ENCODE peak calls at places on chromosomes 7 and 10, in six cellular contexts. L is IMR-90, W is A673, Y is AG04449, F is choroid plexus epithelial cell, O is cardiac fibroblast. E is an unnamed sample.

GRCh38 chr7:63925626-63926460 is 72.8 kb upstream of the ZNF722 start:
- DNase-seq in W (peak), L (no peak), Y (no peak), O (peak), F (peak), E (peak)

GRCh38 chr10:93080350-93081046 is 6.8 kb downstream of the CYP26A1 start:
- DNase-seq in L (peak), F (peak), Y (no peak), W (peak), O (peak), E (peak)

GRCh38 chr10:71648595-71649320 is 70.8 kb downstream of the C10orf105 start:
- DNase-seq in L (no peak), F (no peak), W (no peak), Y (no peak), O (no peak), E (no peak)

GRCh38 chr10:29119374-29119773 is 169.5 kb upstream of the LYZL1 start:
- DNase-seq in W (peak), L (peak), Y (no peak), F (peak), O (peak), E (peak)

GRCh38 chr10:71045936-71046335 is 157.6 kb upstream of the PCBD1 start:
- DNase-seq in O (no peak), Y (no peak), L (no peak), W (no peak), F (no peak), E (no peak)

GRCh38 chr7:40329601-40330153 is 194.9 kb downstream of the SUGCT start:
- DNase-seq in O (peak), F (peak), L (peak), W (peak), Y (no peak), E (peak)

GRCh38 chr7:19530261-19530660 is 178.6 kb downstream of the POLR1F start:
- DNase-seq in O (no peak), F (no peak), L (no peak), Y (no peak), W (no peak), E (no peak)

GRCh38 chr7:150983893-150984368 is 5.8 kb upstream of the KCNH2 start:
- DNase-seq in Y (no peak), F (peak), W (peak), O (peak), L (peak), E (no peak)

GRCh38 chr10:18659784-18660561 is 742 bp downstream of the ARL5B start:
- DNase-seq in W (peak), F (peak), O (peak), Y (no peak), L (peak), E (peak)

GRCh38 chr7:155685070-155685790 is 40.8 kb downstream of the RBM33 start:
- DNase-seq in O (no peak), Y (no peak), W (no peak), F (peak), L (no peak), E (no peak)

GRCh38 chr7:22771194-22771593 is 44.2 kb downstream of the IL6 start:
- DNase-seq in F (no peak), O (no peak), Y (no peak), W (no peak), L (no peak), E (no peak)

GRCh38 chr7:142870147-142870559 is 15.3 kb downstream of the EPHB6 start:
- DNase-seq in W (no peak), O (no peak), Y (no peak), L (no peak), F (no peak), E (no peak)

GRCh38 chr7:21092923-21093702 is 306.4 kb upstream of the SP8 start:
- DNase-seq in W (no peak), F (no peak), Y (no peak), O (no peak), L (no peak), E (no peak)

GRCh38 chr10:93461807-93462178 is 20.3 kb downstream of the MYOF start:
- DNase-seq in L (peak), O (peak), F (peak), W (no peak), Y (no peak), E (peak)

GRCh38 chr10:77873558-77874380 is 52.8 kb downstream of the DLG5 start:
- DNase-seq in L (peak), O (peak), Y (peak), F (peak), W (peak), E (peak)

GRCh38 chr10:8042864-8043568 is 11.5 kb upstream of the GATA3 start:
- DNase-seq in O (no peak), L (no peak), F (no peak), W (no peak), Y (no peak), E (no peak)

GRCh38 chr7:158270106-158270775 is 317.4 kb downstream of the PTPRN2 start:
- DNase-seq in W (no peak), F (no peak), Y (no peak), O (no peak), L (no peak), E (no peak)

GRCh38 chr7:98330926-98331529 is 49.5 kb downstream of the BRI3 start:
- DNase-seq in O (no peak), F (no peak), W (no peak), L (no peak), Y (no peak), E (no peak)

GRCh38 chr10:12420530-12421117 is 71.3 kb downstream of the CAMK1D start:
- DNase-seq in W (no peak), F (no peak), L (no peak), Y (no peak), O (no peak), E (no peak)

GRCh38 chr10:4498763-4499251 is 327.2 kb upstream of the AKR1E2 start:
- DNase-seq in Y (peak), L (peak), W (peak), O (peak), F (peak), E (peak)

GRCh38 chr7:70104243-70104642 is 506.0 kb downstream of the AUTS2 start:
- DNase-seq in Y (no peak), O (no peak), F (no peak), L (no peak), W (peak), E (peak)

GRCh38 chr10:124016795-124017375 is 76.5 kb downstream of the CHST15 start:
- DNase-seq in Y (no peak), O (no peak), L (no peak), W (no peak), F (no peak), E (no peak)

GRCh38 chr10:102460836-102461186 is 9.5 kb upstream of the C10orf95 start:
- DNase-seq in W (no peak), L (no peak), Y (no peak), F (no peak), O (no peak), E (no peak)

GRCh38 chr7:130387628-130388403 is 7.5 kb downstream of the CPA1 start:
- DNase-seq in F (peak), L (peak), Y (peak), O (no peak), W (no peak), E (peak)

GRCh38 chr10:86536294-86536861 is 14.8 kb upstream of the WAPL start:
- DNase-seq in L (no peak), Y (no peak), F (no peak), O (no peak), W (no peak), E (no peak)

GRCh38 chr10:52984169-52984568 is 211.6 kb upstream of the MBL2 start:
- DNase-seq in L (peak), W (no peak), O (no peak), F (peak), Y (no peak), E (no peak)

GRCh38 chr7:93544686-93545085 is 29.8 kb downstream of the CALCR start:
- DNase-seq in L (no peak), F (peak), W (no peak), Y (no peak), O (no peak), E (no peak)

GRCh38 chr7:147519062-147519461 is 1071.5 kb upstream of the C7orf33 start:
- DNase-seq in Y (no peak), W (no peak), O (no peak), F (peak), L (no peak), E (no peak)

GRCh38 chr7:14235056-14235455 is 245.6 kb upstream of the ETV1 start:
- DNase-seq in L (no peak), Y (no peak), F (no peak), O (no peak), W (no peak), E (no peak)

GRCh38 chr7:129385116-129385515 is 49.1 kb upstream of the STRIP2 start:
- DNase-seq in W (no peak), L (peak), O (no peak), F (peak), Y (no peak), E (no peak)

GRCh38 chr10:122052702-122053101 is 63.7 kb downstream of the TACC2 start:
- DNase-seq in F (no peak), Y (no peak), L (peak), O (peak), W (no peak), E (peak)

GRCh38 chr10:114541081-114541833 is 116.8 kb downstream of the ABLIM1 start:
- DNase-seq in F (peak), Y (no peak), W (no peak), O (peak), L (peak), E (peak)

GRCh38 chr7:142487124-142487523 is 229.3 kb upstream of the PRSS58 start:
- DNase-seq in O (no peak), Y (no peak), L (no peak), F (no peak), W (no peak), E (no peak)

GRCh38 chr10:109183366-109183765 is 739.9 kb downstream of the XPNPEP1 start:
- DNase-seq in W (no peak), L (peak), Y (no peak), O (peak), F (no peak), E (peak)

GRCh38 chr10:89327803-89328441 is at the start of gene IFIT3:
- DNase-seq in Y (peak), F (peak), O (peak), W (peak), L (peak), E (peak)

GRCh38 chr10:132319853-132320669 is 11.9 kb upstream of the LRRC27 start:
- DNase-seq in W (peak), L (peak), F (peak), Y (peak), O (peak), E (peak)

GRCh38 chr7:65971021-65971420 is 11.0 kb downstream of the GUSB start:
- DNase-seq in Y (no peak), O (no peak), F (no peak), W (no peak), L (no peak), E (no peak)

GRCh38 chr7:65975814-65976445 is 6.1 kb downstream of the GUSB start:
- DNase-seq in F (no peak), O (no peak), W (no peak), Y (no peak), L (no peak), E (no peak)

GRCh38 chr7:65974876-65975275 is 7.1 kb downstream of the GUSB start:
- DNase-seq in L (no peak), W (no peak), Y (no peak), F (no peak), O (no peak), E (no peak)

GRCh38 chr7:65974191-65974801 is 7.7 kb downstream of the GUSB start:
- DNase-seq in W (no peak), L (no peak), O (no peak), F (no peak), Y (no peak), E (no peak)

DNA sequence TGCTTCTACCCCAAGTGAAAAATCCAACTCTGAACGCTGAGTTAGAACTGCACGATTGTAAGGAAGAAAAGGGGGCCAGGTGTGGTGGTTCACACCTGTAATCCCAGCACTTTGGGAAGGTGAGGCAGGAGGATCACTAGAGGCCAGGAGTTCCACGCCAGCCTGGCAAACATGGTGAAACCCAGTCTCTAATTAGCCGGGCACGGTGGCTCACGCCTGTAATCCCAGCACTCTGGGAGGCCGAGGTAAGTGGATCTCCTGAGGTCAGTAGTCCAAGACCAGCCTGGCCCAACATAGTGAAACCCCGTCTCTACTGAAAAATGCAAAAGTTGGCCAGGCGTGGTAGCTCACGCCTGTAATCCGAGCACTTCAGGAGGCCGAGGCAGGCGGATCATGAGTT is 9.0 kb downstream of the GUSB start:
- DNase-seq in O (no peak), F (no peak), W (no peak), L (no peak), Y (no peak), E (no peak)
- TF ChIP-seq CTCF in O (no peak), F (no peak), W (no peak), L (no peak), Y (no peak), E (no peak)

GRCh38 chr7:99499356-99499712 is 747 bp downstream of the ZNF394 start:
- DNase-seq in O (peak), L (no peak), F (no peak), Y (no peak), W (no peak), E (peak)

GRCh38 chr7:99500637-99501009 is 542 bp upstream of the ZNF394 start:
- DNase-seq in O (no peak), L (no peak), Y (no peak), F (no peak), W (no peak), E (no peak)

GRCh38 chr7:99498546-99498944 is 1.5 kb downstream of the ZNF394 start:
- DNase-seq in L (no peak), W (no peak), Y (no peak), O (no peak), F (no peak), E (no peak)

GRCh38 chr7:99499713-99500636 is at the start of gene ZNF394:
- DNase-seq in Y (peak), W (peak), F (peak), O (peak), L (peak), E (peak)

GRCh38 chr7:99497771-99498545 is 2.1 kb downstream of the ZNF394 start:
- DNase-seq in F (no peak), Y (no peak), W (no peak), L (no peak), O (no peak), E (no peak)
- H3K4me3 ChIP-seq in F (peak), Y (peak), W (peak), L (peak), O (peak), E (peak)

DNA sequence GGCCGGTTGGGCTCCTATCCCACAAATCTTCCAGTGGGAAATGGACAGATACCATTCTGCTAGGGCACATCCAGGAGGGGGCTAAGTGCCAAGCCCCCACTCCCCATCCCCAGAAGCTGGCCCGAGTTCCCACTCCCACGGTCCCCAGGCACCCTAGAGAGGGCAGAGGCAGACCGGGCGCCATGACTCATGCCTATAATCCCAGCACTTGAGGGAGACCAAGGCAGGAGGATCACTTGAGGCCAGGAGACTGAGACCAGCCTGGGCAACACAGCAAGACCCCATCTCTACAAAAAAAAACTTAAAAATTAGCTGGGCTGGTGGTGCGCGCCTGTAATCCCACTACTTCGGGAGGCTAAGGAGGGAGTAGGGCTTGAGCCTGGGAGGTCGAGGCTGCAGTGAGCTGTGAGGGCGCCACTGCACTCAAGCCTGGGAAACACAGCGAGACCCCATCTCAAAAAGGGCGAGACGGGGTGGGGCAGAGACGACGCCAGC is 870 bp downstream of the GNA12 start:
- DNase-seq in F (no peak), L (no peak), O (no peak), W (no peak), Y (no peak), E (peak)
- TF ChIP-seq CTCF in F (no peak), L (no peak), O (no peak), W (no peak), Y (no peak), E (no peak)

DNA sequence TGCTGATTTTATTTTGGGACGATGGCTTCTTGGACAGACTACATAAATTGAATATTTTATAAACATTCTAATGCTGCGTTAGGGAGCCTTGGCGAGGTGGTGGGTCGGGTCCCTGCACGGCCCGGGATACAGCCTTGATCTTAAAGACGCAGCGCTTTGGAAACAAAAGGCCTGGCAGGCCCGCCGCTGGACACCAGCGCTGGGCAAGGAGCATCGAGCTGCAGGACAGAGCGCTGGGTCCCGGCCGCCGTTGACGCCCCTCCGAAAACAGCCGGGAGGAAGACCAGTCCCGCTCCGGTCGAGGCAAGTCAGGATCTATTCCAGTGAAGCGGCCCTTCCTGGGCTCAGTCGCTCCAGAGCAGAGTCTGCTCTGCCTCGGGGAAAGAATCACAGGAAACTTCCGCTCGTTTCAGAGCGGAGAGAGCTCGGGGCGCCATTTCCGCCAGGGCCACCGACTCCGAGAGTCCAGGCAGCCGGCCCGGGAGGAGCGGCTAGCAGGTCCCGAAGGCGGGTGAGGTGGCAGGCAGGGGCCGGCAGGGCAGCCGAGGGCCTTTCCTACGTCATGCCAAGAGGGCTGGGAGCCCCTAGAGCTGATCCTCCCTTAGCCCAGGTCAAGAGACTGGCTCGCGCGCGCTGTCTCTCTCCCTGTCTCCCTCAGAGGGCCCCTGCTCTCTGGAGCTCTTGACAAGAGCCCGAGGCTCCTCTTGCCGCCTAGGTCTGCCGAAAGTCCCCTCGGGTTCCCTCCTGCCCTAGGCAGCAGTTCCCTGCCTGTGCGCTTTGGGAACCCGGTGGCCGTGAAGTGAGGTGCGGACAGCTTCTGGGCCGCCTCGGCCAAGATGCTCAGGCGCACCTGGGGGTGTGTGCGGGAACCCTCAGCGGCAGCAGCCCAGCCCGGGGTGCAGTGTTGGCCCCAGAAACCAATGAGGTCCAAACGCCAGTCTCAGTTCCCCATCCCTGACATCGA is 1.4 kb upstream of the DRGX start:
- DNase-seq in W (no peak), L (no peak), Y (no peak), O (peak), F (no peak), E (no peak)
- H3K4me3 ChIP-seq in W (no peak), L (no peak), Y (no peak), O (no peak), F (no peak), E (no peak)

GRCh38 chr10:126137557-126138221 is 241.3 kb downstream of the FANK1 start:
- DNase-seq in W (no peak), O (peak), Y (no peak), F (peak), L (peak), E (peak)

GRCh38 chr10:126133906-126134703 is 237.7 kb downstream of the FANK1 start:
- DNase-seq in L (peak), W (no peak), O (peak), F (peak), Y (peak), E (peak)

GRCh38 chr10:126135939-126136595 is 239.7 kb downstream of the FANK1 start:
- DNase-seq in L (no peak), W (peak), F (no peak), Y (no peak), O (no peak), E (no peak)

GRCh38 chr10:126133082-126133620 is 236.8 kb downstream of the FANK1 start:
- DNase-seq in O (no peak), F (no peak), L (no peak), W (no peak), Y (no peak), E (no peak)

GRCh38 chr10:126135177-126135576 is 238.8 kb downstream of the FANK1 start:
- DNase-seq in Y (no peak), L (peak), W (peak), F (peak), O (peak), E (peak)
- TF ChIP-seq CTCF in Y (peak), L (peak), W (peak), F (peak), O (no peak), E (peak)

DNA sequence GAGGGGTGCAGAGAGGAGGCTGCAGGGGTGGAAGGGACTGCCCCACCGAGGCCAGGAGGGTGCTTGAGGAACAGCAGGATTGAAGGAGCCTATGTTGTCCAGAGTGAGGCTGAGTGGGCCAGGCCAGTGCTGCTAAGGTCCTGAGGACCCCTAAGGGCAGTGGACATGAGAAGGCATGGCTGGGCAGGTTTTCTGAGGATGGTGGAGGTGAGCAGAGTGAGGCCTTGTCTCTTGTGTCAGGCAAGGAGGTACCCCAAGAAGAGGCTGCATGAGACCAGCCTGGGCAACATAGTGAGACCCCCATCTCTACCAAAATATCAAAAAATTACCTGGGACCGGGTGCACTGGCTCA is 5.2 kb downstream of the SH2B2 start:
- DNase-seq in O (no peak), F (no peak), L (no peak), Y (no peak), W (no peak), E (no peak)
- H3K4me3 ChIP-seq in O (no peak), F (no peak), L (no peak), Y (no peak), W (no peak), E (no peak)

E was measured in fibroblast of mammary gland.